ENCODE peak calls at places on chromosomes 6 and 20, in eight cellular contexts. One of them, this sample, is unnamed. For H3K27me3, the result is how much of the 10 kb centered on the place peaks cover.

GRCh38 chr20:16819483-16819882 is 71.3 kb downstream of the OTOR start:
- DNase-seq in GM23338: no peak
- DNase-seq in AG04450: no peak
- DNase-seq in WERI-Rb-1: no peak
- DNase-seq in tibial artery: no peak
- DNase-seq in spleen: no peak
- DNase-seq in colonic mucosa: no peak
- DNase-seq in H9: no peak
- DNase-seq in this sample: no peak

GRCh38 chr20:13492001-13492480 is 146.7 kb downstream of the TASP1 start:
- DNase-seq in GM23338: peak
- DNase-seq in H9: peak
- DNase-seq in WERI-Rb-1: no peak
- DNase-seq in spleen: no peak
- DNase-seq in tibial artery: no peak
- DNase-seq in colonic mucosa: no peak
- DNase-seq in AG04450: peak
- DNase-seq in this sample: no peak

GRCh38 chr6:135162678-135163439 is 18.2 kb upstream of the MYB start:
- DNase-seq in tibial artery: no peak
- DNase-seq in WERI-Rb-1: peak
- DNase-seq in AG04450: no peak
- DNase-seq in GM23338: peak
- DNase-seq in H9: peak
- DNase-seq in colonic mucosa: peak
- DNase-seq in spleen: peak
- DNase-seq in this sample: no peak

GRCh38 chr6:149439626-149440025 is 39.6 kb downstream of the SUMO4 start:
- DNase-seq in spleen: no peak
- DNase-seq in tibial artery: no peak
- DNase-seq in AG04450: no peak
- DNase-seq in GM23338: no peak
- DNase-seq in H9: no peak
- DNase-seq in WERI-Rb-1: no peak
- DNase-seq in colonic mucosa: no peak
- DNase-seq in this sample: no peak

GRCh38 chr6:151095538-151096254 is 144.1 kb upstream of the AKAP12 start:
- DNase-seq in colonic mucosa: no peak
- DNase-seq in H9: no peak
- DNase-seq in GM23338: no peak
- DNase-seq in AG04450: no peak
- DNase-seq in tibial artery: peak
- DNase-seq in WERI-Rb-1: no peak
- DNase-seq in spleen: no peak
- DNase-seq in this sample: no peak

GRCh38 chr6:45663181-45664180 is 285.7 kb upstream of the SUPT3H start:
- DNase-seq in colonic mucosa: peak
- DNase-seq in H9: peak
- DNase-seq in spleen: no peak
- DNase-seq in tibial artery: no peak
- DNase-seq in GM23338: peak
- DNase-seq in AG04450: no peak
- DNase-seq in WERI-Rb-1: peak
- DNase-seq in this sample: no peak

GRCh38 chr6:83827050-83827449 is 26.1 kb upstream of the RIPPLY2 start:
- DNase-seq in GM23338: no peak
- DNase-seq in colonic mucosa: no peak
- DNase-seq in WERI-Rb-1: no peak
- DNase-seq in tibial artery: no peak
- DNase-seq in H9: no peak
- DNase-seq in AG04450: no peak
- DNase-seq in spleen: no peak
- DNase-seq in this sample: no peak

GRCh38 chr20:20489623-20490341 is 121.9 kb downstream of the INSM1 start:
- DNase-seq in WERI-Rb-1: no peak
- DNase-seq in tibial artery: no peak
- DNase-seq in AG04450: no peak
- DNase-seq in H9: no peak
- DNase-seq in colonic mucosa: no peak
- DNase-seq in GM23338: peak
- DNase-seq in spleen: no peak
- DNase-seq in this sample: no peak

GRCh38 chr6:43803783-43804549 is 34.0 kb downstream of the VEGFA start:
- DNase-seq in H9: no peak
- DNase-seq in AG04450: no peak
- DNase-seq in colonic mucosa: peak
- DNase-seq in tibial artery: no peak
- DNase-seq in WERI-Rb-1: no peak
- DNase-seq in spleen: no peak
- DNase-seq in GM23338: no peak
- DNase-seq in this sample: no peak

GRCh38 chr6:2524090-2524489 is 226.6 kb downstream of the MYLK4 start:
- DNase-seq in spleen: no peak
- DNase-seq in colonic mucosa: no peak
- DNase-seq in WERI-Rb-1: no peak
- DNase-seq in GM23338: peak
- DNase-seq in AG04450: no peak
- DNase-seq in tibial artery: no peak
- DNase-seq in H9: no peak
- DNase-seq in this sample: no peak

GRCh38 chr6:104601008-104601745 is 258.5 kb downstream of the HACE1 start:
- DNase-seq in GM23338: no peak
- DNase-seq in tibial artery: no peak
- DNase-seq in H9: no peak
- DNase-seq in AG04450: no peak
- DNase-seq in WERI-Rb-1: no peak
- DNase-seq in spleen: no peak
- DNase-seq in colonic mucosa: no peak
- DNase-seq in this sample: no peak

GRCh38 chr20:19621072-19621471 is 137.0 kb upstream of the RIN2 start:
- DNase-seq in tibial artery: no peak
- DNase-seq in colonic mucosa: no peak
- DNase-seq in AG04450: no peak
- DNase-seq in spleen: no peak
- DNase-seq in H9: no peak
- DNase-seq in WERI-Rb-1: no peak
- DNase-seq in GM23338: no peak
- DNase-seq in this sample: no peak

GRCh38 chr6:139970591-139970991 is 596.1 kb upstream of the CITED2 start:
- DNase-seq in H9: no peak
- DNase-seq in tibial artery: no peak
- DNase-seq in spleen: no peak
- DNase-seq in colonic mucosa: no peak
- DNase-seq in AG04450: no peak
- DNase-seq in GM23338: no peak
- DNase-seq in WERI-Rb-1: no peak
- DNase-seq in this sample: no peak

GRCh38 chr20:45450097-45450818 is 19.3 kb upstream of the WFDC2 start:
- DNase-seq in H9: peak
- DNase-seq in spleen: no peak
- DNase-seq in GM23338: peak
- DNase-seq in AG04450: no peak
- DNase-seq in colonic mucosa: peak
- DNase-seq in tibial artery: no peak
- DNase-seq in WERI-Rb-1: no peak
- DNase-seq in this sample: no peak

GRCh38 chr6:111841822-111842221 is 31.4 kb downstream of the FYN start:
- DNase-seq in GM23338: no peak
- DNase-seq in tibial artery: no peak
- DNase-seq in spleen: peak
- DNase-seq in colonic mucosa: peak
- DNase-seq in WERI-Rb-1: no peak
- DNase-seq in AG04450: no peak
- DNase-seq in H9: no peak
- DNase-seq in this sample: no peak

GRCh38 chr20:48622421-48622820 is 205.4 kb downstream of the PREX1 start:
- DNase-seq in spleen: peak
- DNase-seq in H9: no peak
- DNase-seq in tibial artery: no peak
- DNase-seq in colonic mucosa: no peak
- DNase-seq in AG04450: no peak
- DNase-seq in WERI-Rb-1: no peak
- DNase-seq in GM23338: no peak
- DNase-seq in this sample: no peak

GRCh38 chr20:31856516-31856915 is 11.1 kb upstream of the FOXS1 start:
- DNase-seq in WERI-Rb-1: no peak
- DNase-seq in spleen: no peak
- DNase-seq in tibial artery: peak
- DNase-seq in colonic mucosa: no peak
- DNase-seq in H9: no peak
- DNase-seq in GM23338: no peak
- DNase-seq in AG04450: no peak
- DNase-seq in this sample: peak

GRCh38 chr20:48076247-48076646 is 291.0 kb upstream of the SULF2 start:
- DNase-seq in spleen: no peak
- DNase-seq in AG04450: no peak
- DNase-seq in colonic mucosa: no peak
- DNase-seq in tibial artery: no peak
- DNase-seq in WERI-Rb-1: no peak
- DNase-seq in H9: no peak
- DNase-seq in GM23338: no peak
- DNase-seq in this sample: peak

GRCh38 chr6:23663652-23664051 is 462.4 kb upstream of the NRSN1 start:
- DNase-seq in GM23338: no peak
- DNase-seq in colonic mucosa: no peak
- DNase-seq in tibial artery: no peak
- DNase-seq in WERI-Rb-1: no peak
- DNase-seq in H9: no peak
- DNase-seq in AG04450: no peak
- DNase-seq in spleen: no peak
- DNase-seq in this sample: no peak

GRCh38 chr6:28725274-28725809 is 198.4 kb downstream of the TRIM27 start:
- DNase-seq in spleen: no peak
- DNase-seq in WERI-Rb-1: no peak
- DNase-seq in H9: no peak
- DNase-seq in AG04450: no peak
- DNase-seq in colonic mucosa: no peak
- DNase-seq in GM23338: no peak
- DNase-seq in tibial artery: no peak
- DNase-seq in this sample: no peak

GRCh38 chr6:28724395-28724794 is 198.7 kb downstream of the GPX5 start:
- DNase-seq in AG04450: no peak
- DNase-seq in WERI-Rb-1: no peak
- DNase-seq in H9: no peak
- DNase-seq in GM23338: no peak
- DNase-seq in tibial artery: no peak
- DNase-seq in spleen: no peak
- DNase-seq in colonic mucosa: no peak
- DNase-seq in this sample: no peak

GRCh38 chr6:28726569-28727309 is 197.0 kb downstream of the TRIM27 start:
- DNase-seq in H9: no peak
- DNase-seq in GM23338: no peak
- DNase-seq in spleen: no peak
- DNase-seq in tibial artery: no peak
- DNase-seq in WERI-Rb-1: no peak
- DNase-seq in colonic mucosa: no peak
- DNase-seq in AG04450: no peak
- DNase-seq in this sample: no peak

GRCh38 chr6:28727559-28728211 is 196.1 kb downstream of the TRIM27 start:
- DNase-seq in H9: no peak
- DNase-seq in spleen: no peak
- DNase-seq in tibial artery: no peak
- DNase-seq in AG04450: no peak
- DNase-seq in WERI-Rb-1: no peak
- DNase-seq in GM23338: no peak
- DNase-seq in colonic mucosa: no peak
- DNase-seq in this sample: no peak

DNA sequence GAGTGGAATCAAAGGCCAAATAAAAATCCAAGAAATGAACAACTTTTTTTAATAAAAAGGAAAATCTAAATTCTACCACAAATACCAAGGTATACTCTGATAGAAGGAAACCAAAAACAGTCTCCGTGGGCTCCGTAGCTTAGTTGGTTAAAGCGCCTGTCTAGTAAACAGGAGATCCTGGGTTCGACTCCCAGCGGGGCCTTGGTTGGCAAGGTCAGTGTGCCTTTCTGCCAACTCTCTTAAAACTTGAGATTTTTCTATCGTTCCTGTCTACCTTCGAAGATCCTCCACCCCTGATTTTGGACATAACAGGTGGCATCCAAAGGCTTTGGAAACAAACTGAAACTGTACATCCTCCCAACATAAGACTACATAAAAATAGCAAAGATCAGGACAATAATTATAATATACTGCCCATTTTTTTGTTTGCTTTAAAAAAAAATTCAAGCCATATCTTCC is 197.9 kb downstream of the TRIM27 start:
- DNase-seq in tibial artery: no peak
- DNase-seq in AG04450: no peak
- DNase-seq in spleen: no peak
- DNase-seq in H9: peak
- DNase-seq in colonic mucosa: no peak
- DNase-seq in GM23338: peak
- DNase-seq in WERI-Rb-1: no peak
- DNase-seq in this sample: no peak
- H3K27me3 ChIP-seq in tibial artery: under half
- H3K27me3 ChIP-seq in AG04450: under half
- H3K27me3 ChIP-seq in spleen: under half
- H3K27me3 ChIP-seq in H9: under half
- H3K27me3 ChIP-seq in colonic mucosa: under half
- H3K27me3 ChIP-seq in GM23338: under half
- H3K27me3 ChIP-seq in WERI-Rb-1: half or more
- H3K27me3 ChIP-seq in this sample: under half

GRCh38 chr6:165045631-165046030 is 263.8 kb downstream of the C6orf118 start:
- DNase-seq in colonic mucosa: no peak
- DNase-seq in AG04450: no peak
- DNase-seq in GM23338: no peak
- DNase-seq in H9: no peak
- DNase-seq in spleen: no peak
- DNase-seq in WERI-Rb-1: no peak
- DNase-seq in tibial artery: no peak
- DNase-seq in this sample: no peak
- TF ChIP-seq CTCF in colonic mucosa: no peak
- TF ChIP-seq CTCF in AG04450: no peak
- TF ChIP-seq CTCF in GM23338: no peak
- TF ChIP-seq CTCF in H9: no peak
- TF ChIP-seq CTCF in spleen: no peak
- TF ChIP-seq CTCF in WERI-Rb-1: no peak
- TF ChIP-seq CTCF in tibial artery: no peak
- TF ChIP-seq CTCF in this sample: no peak

GRCh38 chr6:1522779-1523178 is 86.9 kb upstream of the FOXC1 start:
- DNase-seq in spleen: no peak
- DNase-seq in H9: no peak
- DNase-seq in WERI-Rb-1: no peak
- DNase-seq in colonic mucosa: no peak
- DNase-seq in tibial artery: no peak
- DNase-seq in AG04450: no peak
- DNase-seq in GM23338: no peak
- DNase-seq in this sample: no peak
- H3K27me3 ChIP-seq in spleen: under half
- H3K27me3 ChIP-seq in H9: under half
- H3K27me3 ChIP-seq in WERI-Rb-1: under half
- H3K27me3 ChIP-seq in colonic mucosa: under half
- H3K27me3 ChIP-seq in tibial artery: under half
- H3K27me3 ChIP-seq in AG04450: under half
- H3K27me3 ChIP-seq in GM23338: half or more
- H3K27me3 ChIP-seq in this sample: under half

GRCh38 chr6:73285674-73286283 is 22.8 kb upstream of the KHDC1 start:
- DNase-seq in AG04450: peak
- DNase-seq in tibial artery: no peak
- DNase-seq in spleen: no peak
- DNase-seq in H9: no peak
- DNase-seq in GM23338: peak
- DNase-seq in WERI-Rb-1: no peak
- DNase-seq in colonic mucosa: no peak
- DNase-seq in this sample: no peak
- TF ChIP-seq CTCF in AG04450: peak
- TF ChIP-seq CTCF in tibial artery: peak
- TF ChIP-seq CTCF in spleen: peak
- TF ChIP-seq CTCF in H9: peak
- TF ChIP-seq CTCF in GM23338: peak
- TF ChIP-seq CTCF in WERI-Rb-1: peak
- TF ChIP-seq CTCF in colonic mucosa: peak
- TF ChIP-seq CTCF in this sample: peak

GRCh38 chr6:133896344-133896721 is 7.4 kb downstream of the TCF21 start:
- DNase-seq in colonic mucosa: no peak
- DNase-seq in WERI-Rb-1: no peak
- DNase-seq in AG04450: no peak
- DNase-seq in spleen: no peak
- DNase-seq in tibial artery: no peak
- DNase-seq in GM23338: no peak
- DNase-seq in H9: no peak
- DNase-seq in this sample: no peak
- H3K27me3 ChIP-seq in colonic mucosa: half or more
- H3K27me3 ChIP-seq in WERI-Rb-1: half or more
- H3K27me3 ChIP-seq in AG04450: under half
- H3K27me3 ChIP-seq in spleen: half or more
- H3K27me3 ChIP-seq in tibial artery: under half
- H3K27me3 ChIP-seq in GM23338: half or more
- H3K27me3 ChIP-seq in H9: half or more
- H3K27me3 ChIP-seq in this sample: half or more

This sample was measured in RWPE2.